ENCODE peak calls at places on chromosomes 12 and 14, in eight cellular contexts. V is RWPE1, M is fibroblast of pulmonary artery, N is prostate gland, C is D341Med, Z is cardiac fibroblast, A is fibroblast of lung, U is GM12892. X is an unnamed sample.
A peak's percentile ranks its signal among the peaks of the same experiment; 100 is the strongest.

GRCh38 chr12:132486168-132486567 is 3.8 kb upstream of the FBRSL1 start:
- DNase-seq in V (no peak), M (no peak), N (no peak), C (no peak), Z (no peak), A (no peak), U (no peak), X (no peak)

GRCh38 chr14:94751956-94752355 is 18.0 kb downstream of the GSC start:
- DNase-seq in V (no peak), M (no peak), N (no peak), C (no peak), Z (no peak), A (no peak), U (no peak), X (no peak)

GRCh38 chr12:38157274-38157932 is 159.2 kb upstream of the ALG10B start:
- DNase-seq in V (no peak), M (no peak), N (no peak), C (no peak), Z (no peak), A (no peak), U (no peak), X (no peak)

GRCh38 chr12:117165342-117165741 is 24.9 kb downstream of the FBXO21 start:
- DNase-seq in V (no peak), M (no peak), N (peak; percentile 66), C (no peak), Z (no peak), A (no peak), U (no peak), X (no peak)

GRCh38 chr14:53295985-53296582 is 143.0 kb upstream of the DDHD1 start:
- DNase-seq in V (peak; percentile 25), M (peak; percentile 63), N (no peak), C (peak; percentile 36), Z (peak; percentile 62), A (peak; percentile 69), U (no peak), X (peak; percentile 47)

GRCh38 chr14:96098309-96098998 is 59.3 kb downstream of the C14orf132 start:
- DNase-seq in V (peak; percentile 54), M (peak; percentile 72), N (peak; percentile 52), C (peak; percentile 85), Z (peak; percentile 71), A (peak; percentile 79), U (no peak), X (peak; percentile 78)

GRCh38 chr14:74945852-74946658 is 9.3 kb downstream of the PGF start:
- DNase-seq in V (peak; percentile 72), M (peak; percentile 74), N (peak; percentile 66), C (peak; percentile 92), Z (peak; percentile 75), A (peak; percentile 67), U (peak; percentile 94), X (peak; percentile 93)

GRCh38 chr14:21496453-21496852 is 14.7 kb downstream of the METTL3 start:
- DNase-seq in V (no peak), M (peak; percentile 82), N (no peak), C (no peak), Z (peak; percentile 43), A (peak; percentile 71), U (no peak), X (no peak)

GRCh38 chr14:34981743-34982420 is 910 bp upstream of the SRP54 start:
- DNase-seq in V (peak; percentile 5), M (peak; percentile 57), N (peak; percentile 23), C (peak; percentile 36), Z (peak; percentile 58), A (no peak), U (no peak), X (peak; percentile 11)

GRCh38 chr12:120538281-120539156 is 4.4 kb downstream of the RNF10 start:
- DNase-seq in V (peak; percentile 68), M (peak; percentile 58), N (no peak), C (no peak), Z (peak; percentile 60), A (peak; percentile 47), U (no peak), X (peak; percentile 35)

GRCh38 chr14:103697196-103697595 is 18.1 kb downstream of the XRCC3 start:
- DNase-seq in V (no peak), M (no peak), N (no peak), C (no peak), Z (no peak), A (no peak), U (no peak), X (no peak)

GRCh38 chr12:69655616-69656336 is 43.3 kb downstream of the BEST3 start:
- DNase-seq in V (peak; percentile 72), M (peak; percentile 91), N (no peak), C (no peak), Z (peak; percentile 91), A (peak; percentile 77), U (no peak), X (peak; percentile 80)

X was measured in AG20443.